ENCODE peak calls at places on chromosomes 12 and 14, in five cellular contexts. R is left ventricle myocardium superior; D is A673; I is brain microvascular endothelial cell; A is stimulated activated naive CD8-positive, alpha-beta T cell treated with anti-CD3 and anti-CD28 coated beads, Interleukin-15, Interleukin-2, amounts not matched to agents 100 U/mL and 50 U/mL, for 24 hours. J is an unnamed sample.

GRCh38 chr12:95506707-95507523 is 33.0 kb downstream of the METAP2 start:
- DNase-seq in R (no peak), D (peak), I (peak), A (no peak), J (no peak)

GRCh38 chr12:52423661-52424503 is 10.3 kb downstream of the KRT75 start:
- DNase-seq in R (no peak), D (no peak), I (no peak), A (no peak), J (no peak)

GRCh38 chr14:65261425-65261920 is 151.1 kb upstream of the FUT8 start:
- DNase-seq in R (no peak), D (no peak), I (no peak), A (no peak), J (no peak)

GRCh38 chr14:26598081-26598671 is 343 bp upstream of the NOVA1 start:
- DNase-seq in R (peak), D (peak), I (peak), A (peak), J (peak)

GRCh38 chr14:73723799-73724621 is 9.8 kb upstream of the PNMA1 start:
- DNase-seq in R (peak), D (peak), I (peak), A (no peak), J (peak)

GRCh38 chr14:69354383-69355154 is 43.5 kb downstream of the ERH start:
- DNase-seq in R (no peak), D (no peak), I (no peak), A (peak), J (no peak)

GRCh38 chr12:93699271-93700141 is 22.3 kb downstream of the CRADD start:
- DNase-seq in R (no peak), D (peak), I (peak), A (no peak), J (no peak)

GRCh38 chr12:131783915-131784541 is 44.2 kb upstream of the MMP17 start:
- DNase-seq in R (no peak), D (peak), I (peak), A (no peak), J (no peak)

GRCh38 chr14:56474419-56475022 is 105.1 kb upstream of the TMEM260 start:
- DNase-seq in R (no peak), D (peak), I (no peak), A (no peak), J (no peak)

GRCh38 chr12:78403136-78403535 is 461.4 kb upstream of the SYT1 start:
- DNase-seq in R (no peak), D (no peak), I (peak), A (no peak), J (no peak)

GRCh38 chr14:105313381-105314286 is 914 bp upstream of the PACS2 start:
- DNase-seq in R (peak), D (no peak), I (no peak), A (no peak), J (no peak)

GRCh38 chr12:49507139-49507538 is 31.7 kb upstream of the KCNH3 start:
- DNase-seq in R (no peak), D (peak), I (peak), A (no peak), J (no peak)

GRCh38 chr12:59403259-59403932 is 192.4 kb upstream of the SLC16A7 start:
- DNase-seq in R (no peak), D (peak), I (peak), A (peak), J (no peak)